ENCODE peak calls at places on chromosomes 16 and 17, in eight cellular contexts. Q, F, L, G, P, V, S and A are unnamed samples. For H3K36me3, the result is how much of the 10 kb centered on the place peaks cover.

GRCh38 chr16:11493531-11493929 is 93.2 kb downstream of the LITAF start:
- DNase-seq in Q (no peak), F (no peak), L (no peak), G (peak), P (no peak), V (no peak), S (no peak), A (no peak)

GRCh38 chr16:48384982-48385271 is 286 bp downstream of the SIAH1 start:
- DNase-seq in Q (no peak), F (no peak), L (peak), G (no peak), P (no peak), V (peak), S (no peak), A (no peak)

GRCh38 chr17:43449470-43450202 is 34.1 kb upstream of the DHX8 start:
- DNase-seq in Q (no peak), F (no peak), L (no peak), G (no peak), P (no peak), V (no peak), S (no peak), A (peak)

GRCh38 chr16:3086596-3087242 is 12.4 kb downstream of the ZSCAN10 start:
- DNase-seq in Q (no peak), F (no peak), L (no peak), G (no peak), P (no peak), V (no peak), S (no peak), A (no peak)

GRCh38 chr17:8288336-8289102 is at the start of gene RANGRF:
- DNase-seq in Q (peak), F (peak), L (peak), G (peak), P (peak), V (peak), S (peak), A (peak)

GRCh38 chr17:156946-157345 is 19.6 kb downstream of the SCGB1C2 start:
- DNase-seq in Q (no peak), F (no peak), L (no peak), G (no peak), P (no peak), V (no peak), S (no peak), A (no peak)

GRCh38 chr17:49280061-49280460 is 49.5 kb upstream of the PHOSPHO1 start:
- DNase-seq in Q (no peak), F (no peak), L (no peak), G (no peak), P (no peak), V (no peak), S (no peak), A (no peak)

GRCh38 chr17:54982399-54982798 is 13.8 kb downstream of the STXBP4 start:
- DNase-seq in Q (no peak), F (no peak), L (peak), G (no peak), P (no peak), V (peak), S (no peak), A (no peak)

GRCh38 chr16:19230575-19230974 is 55.0 kb upstream of the CLEC19A start:
- DNase-seq in Q (no peak), F (no peak), L (no peak), G (no peak), P (no peak), V (no peak), S (no peak), A (no peak)

GRCh38 chr16:28572659-28573510 is 19.2 kb downstream of the SGF29 start:
- DNase-seq in Q (no peak), F (peak), L (peak), G (peak), P (no peak), V (peak), S (peak), A (no peak)

GRCh38 chr17:76071497-76072148 is 694 bp downstream of the SRP68 start:
- DNase-seq in Q (no peak), F (no peak), L (no peak), G (no peak), P (no peak), V (no peak), S (no peak), A (peak)

GRCh38 chr16:22222006-22222405 is 15.9 kb downstream of the EEF2K start:
- DNase-seq in Q (no peak), F (no peak), L (no peak), G (no peak), P (no peak), V (no peak), S (no peak), A (no peak)

DNA sequence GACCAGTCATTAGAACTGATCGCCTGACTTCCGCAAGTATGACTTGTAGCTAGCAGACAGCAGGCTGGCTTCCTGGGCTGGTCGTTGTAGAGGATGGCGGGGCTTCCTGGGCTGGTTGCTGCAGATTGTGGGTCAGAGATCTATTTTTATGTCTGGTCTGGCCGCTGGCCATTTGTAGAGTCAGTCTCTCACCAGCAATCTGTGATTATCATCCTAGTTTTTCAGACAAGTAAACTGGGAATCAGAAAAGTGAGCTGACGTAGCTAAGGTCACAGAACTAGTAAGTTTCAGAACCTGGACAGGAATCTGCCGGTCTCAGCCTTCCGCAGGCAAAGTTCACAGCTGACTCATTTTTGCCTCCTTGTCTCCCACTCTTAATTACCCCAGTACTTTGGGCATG is 19.1 kb downstream of the GPR142 start:
- DNase-seq in Q (no peak), F (no peak), L (no peak), G (no peak), P (no peak), V (peak), S (no peak), A (no peak)
- H3K36me3 ChIP-seq in Q (under half), F (under half), L (under half), G (under half), P (under half), V (under half), S (under half), A (under half)

GRCh38 chr16:66366433-66367299 is at the start of gene CDH5:
- DNase-seq in Q (no peak), F (no peak), L (no peak), G (no peak), P (no peak), V (peak), S (no peak), A (no peak)

GRCh38 chr16:66364959-66365306 is 1.6 kb upstream of the CDH5 start:
- DNase-seq in Q (no peak), F (no peak), L (no peak), G (peak), P (no peak), V (no peak), S (no peak), A (no peak)

GRCh38 chr16:66364117-66364958 is 2.2 kb upstream of the CDH5 start:
- DNase-seq in Q (no peak), F (peak), L (peak), G (peak), P (no peak), V (peak), S (no peak), A (no peak)

GRCh38 chr16:66363196-66363777 is 3.2 kb upstream of the CDH5 start:
- DNase-seq in Q (no peak), F (no peak), L (no peak), G (no peak), P (no peak), V (no peak), S (no peak), A (no peak)

DNA sequence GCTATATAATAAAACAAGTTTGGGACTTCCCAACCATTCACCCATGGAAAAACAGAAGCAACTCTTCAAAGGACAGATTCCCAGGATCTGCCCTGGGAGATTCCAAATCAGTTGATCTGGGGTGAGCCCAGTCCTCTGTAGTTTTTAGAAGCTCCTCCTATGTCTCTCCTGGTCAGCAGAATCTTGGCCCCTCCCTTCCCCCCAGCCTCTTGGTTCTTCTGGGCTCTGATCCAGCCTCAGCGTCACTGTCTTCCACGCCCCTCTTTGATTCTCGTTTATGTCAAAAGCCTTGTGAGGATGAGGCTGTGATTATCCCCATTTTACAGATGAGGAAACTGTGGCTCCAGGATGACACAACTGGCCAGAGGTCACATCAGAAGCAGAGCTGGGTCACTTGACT is 903 bp upstream of the CDH5 start:
- DNase-seq in Q (no peak), F (no peak), L (no peak), G (no peak), P (no peak), V (peak), S (no peak), A (no peak)
- H3K27ac ChIP-seq in Q (no peak), F (no peak), L (no peak), G (no peak), P (no peak), V (no peak), S (no peak), A (no peak)

DNA sequence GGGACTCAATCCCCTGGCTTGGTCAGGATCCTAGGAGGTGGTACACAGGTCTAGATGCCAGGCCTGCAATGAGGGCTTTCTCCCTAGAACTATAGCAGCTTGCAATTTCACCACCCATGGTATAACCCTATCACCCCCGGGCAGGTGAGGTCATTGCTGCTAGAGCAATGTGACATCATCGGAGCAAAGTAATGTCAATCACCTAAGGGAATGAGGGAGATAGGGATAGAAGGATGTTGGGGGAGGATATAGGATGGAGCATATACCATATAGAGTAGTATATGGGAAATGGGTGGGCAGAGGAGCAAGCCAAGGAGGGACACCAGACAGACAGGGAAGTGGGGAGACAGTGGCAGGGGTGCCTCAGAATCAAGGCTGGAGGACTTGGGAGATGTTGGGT is 3.3 kb downstream of the KCNH4 start:
- DNase-seq in Q (no peak), F (no peak), L (no peak), G (no peak), P (no peak), V (no peak), S (no peak), A (no peak)
- H3K9ac ChIP-seq in Q (no peak), F (no peak), L (no peak), G (no peak), P (no peak), V (no peak), S (no peak), A (no peak)

GRCh38 chr16:9105189-9105588 is 13.7 kb downstream of the HAPSTR1 start:
- DNase-seq in Q (no peak), F (no peak), L (peak), G (no peak), P (no peak), V (peak), S (no peak), A (no peak)

GRCh38 chr16:9103546-9103945 is 12.1 kb downstream of the HAPSTR1 start:
- DNase-seq in Q (no peak), F (no peak), L (no peak), G (no peak), P (no peak), V (no peak), S (no peak), A (no peak)

GRCh38 chr16:9102943-9103342 is 11.5 kb downstream of the HAPSTR1 start:
- DNase-seq in Q (no peak), F (no peak), L (no peak), G (no peak), P (no peak), V (no peak), S (no peak), A (no peak)

GRCh38 chr16:9109255-9109654 is 17.8 kb downstream of the HAPSTR1 start:
- DNase-seq in Q (no peak), F (no peak), L (no peak), G (no peak), P (no peak), V (no peak), S (no peak), A (no peak)

DNA sequence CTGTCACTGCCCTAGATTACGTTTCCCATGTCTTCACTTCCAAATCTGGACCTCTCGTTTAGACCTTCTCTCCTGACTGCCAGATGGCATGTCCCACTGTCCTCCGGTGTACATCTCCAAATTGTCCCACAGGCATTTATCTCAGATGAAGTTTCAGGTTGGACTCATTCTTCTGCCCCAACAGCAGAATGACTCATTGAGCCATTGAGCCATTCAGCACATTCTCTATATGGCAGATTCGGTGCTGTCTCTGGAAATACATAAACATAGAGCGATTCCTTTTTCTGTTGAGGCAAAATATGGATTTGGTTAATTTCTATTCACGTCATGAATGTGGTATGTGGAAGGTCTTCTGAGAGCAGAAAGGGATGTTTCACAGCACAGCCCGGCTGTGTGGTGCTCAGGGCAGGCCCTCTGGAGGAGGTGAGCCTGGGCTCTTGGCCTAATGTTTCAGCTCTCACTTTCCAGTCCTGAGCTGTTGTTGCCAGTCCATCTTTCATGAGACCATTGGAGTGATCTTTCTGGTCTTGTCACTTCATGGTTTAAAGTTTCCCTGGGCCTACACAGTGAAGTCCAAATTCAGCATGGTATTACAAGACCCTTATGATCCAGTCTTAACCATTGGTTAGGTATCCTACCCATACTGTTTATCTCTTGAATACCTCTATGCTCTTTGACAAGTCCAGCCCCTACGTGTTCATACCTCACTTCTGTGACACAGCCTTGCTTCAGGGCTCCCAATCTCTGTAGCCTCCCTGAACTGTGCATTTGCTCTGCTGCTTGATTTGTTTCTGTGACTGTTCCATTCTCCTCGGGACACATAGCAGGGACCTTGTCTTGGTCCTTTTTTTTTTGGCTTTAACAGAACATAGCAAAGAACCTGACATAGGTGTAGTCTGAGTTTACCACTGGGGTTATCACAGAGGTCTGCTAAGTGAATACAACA is 15.9 kb downstream of the HAPSTR1 start:
- DNase-seq in Q (no peak), F (no peak), L (no peak), G (no peak), P (no peak), V (no peak), S (no peak), A (no peak)
- H3K36me3 ChIP-seq in Q (half or more), F (under half), L (under half), G (under half), P (half or more), V (under half), S (half or more), A (half or more)

GRCh38 chr16:56997264-56997663 is 7.9 kb downstream of the NLRC5 start:
- DNase-seq in Q (no peak), F (no peak), L (no peak), G (no peak), P (no peak), V (no peak), S (no peak), A (no peak)
- H3K27ac ChIP-seq in Q (no peak), F (no peak), L (no peak), G (no peak), P (no peak), V (no peak), S (no peak), A (peak)

GRCh38 chr16:1701216-1701878 is 4.6 kb upstream of the MAPK8IP3 start:
- DNase-seq in Q (no peak), F (no peak), L (no peak), G (no peak), P (no peak), V (no peak), S (no peak), A (no peak)
- H3K9ac ChIP-seq in Q (no peak), F (no peak), L (no peak), G (no peak), P (no peak), V (no peak), S (no peak), A (no peak)